ENCODE peak calls at places on chromosome 17, in four cellular contexts. A, E, T and B are unnamed samples.

GRCh38 chr17:35129154-35129972 is 7.9 kb downstream of the FNDC8 start:
- DNase-seq in E (no peak), T (no peak), A (no peak), B (no peak)

GRCh38 chr17:74987909-74988711 is 678 bp downstream of the CDR2L start:
- DNase-seq in E (no peak), T (no peak), A (peak; percentile 74), B (no peak)

GRCh38 chr17:40548982-40549680 is 16.1 kb downstream of the CCR7 start:
- DNase-seq in T (peak; percentile 96), E (no peak), A (peak; percentile 50), B (no peak)

GRCh38 chr17:57408064-57408811 is 151.9 kb downstream of the MSI2 start:
- DNase-seq in T (peak; percentile 86), A (no peak), E (no peak), B (no peak)

GRCh38 chr17:2061441-2061797 is 6.5 kb downstream of the HIC1 start:
- DNase-seq in T (no peak), A (no peak), E (no peak), B (no peak)

GRCh38 chr17:5837055-5837491 is 233.1 kb upstream of the WSCD1 start:
- DNase-seq in T (peak; percentile 66), E (no peak), A (no peak), B (peak; percentile 37)

GRCh38 chr17:2347805-2348685 is 10.7 kb downstream of the SGSM2 start:
- DNase-seq in T (peak; percentile 92), E (peak; percentile 89), A (peak; percentile 78), B (no peak)

GRCh38 chr17:29133146-29133713 is 47.0 kb downstream of the MYO18A start:
- DNase-seq in E (no peak), A (no peak), T (no peak), B (no peak)

GRCh38 chr17:47265983-47266541 is 12.4 kb downstream of the ITGB3 start:
- DNase-seq in A (no peak), T (peak; percentile 48), E (no peak), B (no peak)

GRCh38 chr17:57329380-57330214 is 73.3 kb downstream of the MSI2 start:
- DNase-seq in A (no peak), E (no peak), T (no peak), B (no peak)

GRCh38 chr17:13024526-13025263 is 6.9 kb upstream of the ELAC2 start:
- DNase-seq in A (peak; percentile 73), T (peak; percentile 55), E (peak; percentile 49), B (no peak)

GRCh38 chr17:47076171-47076570 is 97.1 kb upstream of the RPRML start:
- DNase-seq in A (no peak), E (no peak), T (no peak), B (no peak)

GRCh38 chr17:6914711-6915110 is 81.1 kb upstream of the ALOX12 start:
- DNase-seq in A (no peak), E (no peak), T (no peak), B (no peak)

GRCh38 chr17:7128174-7128573 is 13.6 kb upstream of the ASGR2 start:
- DNase-seq in A (no peak), T (no peak), E (no peak), B (no peak)

GRCh38 chr17:41404024-41404651 is 6.7 kb upstream of the KRT31 start:
- DNase-seq in E (no peak), A (no peak), T (peak; percentile 95), B (no peak)

GRCh38 chr17:17874478-17874877 is 37.7 kb upstream of the SREBF1 start:
- DNase-seq in A (no peak), E (no peak), T (no peak), B (no peak)

GRCh38 chr17:77381731-77382130 is 241.0 kb downstream of the SEC14L1 start:
- DNase-seq in T (no peak), A (no peak), E (no peak), B (no peak)

GRCh38 chr17:8887834-8888703 is 20.6 kb upstream of the PIK3R6 start:
- DNase-seq in A (no peak), T (peak; percentile 39), E (no peak), B (no peak)

GRCh38 chr17:21841839-21842238 is 149.5 kb downstream of the KCNJ18 start:
- DNase-seq in A (no peak), E (no peak), T (no peak), B (no peak)

GRCh38 chr17:30148376-30148775 is 31.8 kb downstream of the NSRP1 start:
- DNase-seq in T (no peak), E (no peak), A (no peak), B (no peak)

GRCh38 chr17:28545787-28546415 is 6.5 kb downstream of the UNC119 start:
- DNase-seq in A (no peak), T (no peak), E (no peak), B (no peak)

GRCh38 chr17:48155889-48156670 is 48.5 kb downstream of the SNX11 start:
- DNase-seq in A (no peak), E (no peak), T (no peak), B (no peak)

GRCh38 chr17:40061532-40062038 is 1.2 kb upstream of the THRA start:
- DNase-seq in A (no peak), E (no peak), T (no peak), B (no peak)

GRCh38 chr17:82874011-82874835 is 34.4 kb upstream of the ZNF750 start:
- DNase-seq in T (no peak), A (peak; percentile 86), E (no peak), B (no peak)
- TF ChIP-seq POLR2AphosphoS5 in T (no peak), A (no peak), E (no peak), B (peak; percentile 59)

GRCh38 chr17:65058151-65058550 is 1.6 kb upstream of the GNA13 start:
- DNase-seq in A (no peak), T (no peak), E (no peak), B (no peak)

GRCh38 chr17:65055708-65056638 is 567 bp downstream of the GNA13 start:
- DNase-seq in A (peak; percentile 55), T (peak; percentile 38), E (no peak), B (no peak)

GRCh38 chr17:65058615-65059014 is 2.1 kb upstream of the GNA13 start:
- DNase-seq in A (peak; percentile 11), E (no peak), T (no peak), B (no peak)

GRCh38 chr17:65055280-65055707 is 1.2 kb downstream of the GNA13 start:
- DNase-seq in A (no peak), T (no peak), E (no peak), B (no peak)

DNA sequence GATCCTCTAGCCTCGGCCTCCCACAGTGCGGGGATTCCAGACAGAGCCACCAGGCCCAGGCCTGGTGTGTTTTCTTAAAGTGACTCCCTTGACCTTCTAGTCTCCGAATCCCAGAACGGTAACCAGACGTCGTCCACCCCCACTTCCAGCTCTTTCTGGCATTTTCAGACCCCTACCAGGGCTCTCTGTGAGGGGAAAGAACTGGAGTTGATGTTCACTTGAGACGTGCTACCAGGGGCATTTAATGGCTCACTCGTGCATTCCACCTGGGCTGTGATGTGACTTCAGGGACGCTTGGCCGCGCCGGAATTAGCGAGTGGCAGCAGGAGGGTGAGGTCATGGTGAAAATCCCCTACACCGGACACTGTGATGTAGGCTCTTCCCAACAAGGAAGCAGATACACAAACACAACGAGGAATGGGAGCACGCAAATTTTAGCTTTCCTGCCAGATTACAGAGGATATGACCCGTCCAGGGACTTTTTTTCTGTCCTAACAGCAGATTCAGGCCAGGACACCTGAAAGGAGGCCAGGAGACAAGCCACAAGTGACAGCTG is 1.1 kb upstream of the GNA13 start:
- DNase-seq in E (no peak), T (no peak), A (peak; percentile 25), B (no peak)
- TF ChIP-seq POLR2A in E (no peak), T (no peak), A (no peak), B (no peak)

DNA sequence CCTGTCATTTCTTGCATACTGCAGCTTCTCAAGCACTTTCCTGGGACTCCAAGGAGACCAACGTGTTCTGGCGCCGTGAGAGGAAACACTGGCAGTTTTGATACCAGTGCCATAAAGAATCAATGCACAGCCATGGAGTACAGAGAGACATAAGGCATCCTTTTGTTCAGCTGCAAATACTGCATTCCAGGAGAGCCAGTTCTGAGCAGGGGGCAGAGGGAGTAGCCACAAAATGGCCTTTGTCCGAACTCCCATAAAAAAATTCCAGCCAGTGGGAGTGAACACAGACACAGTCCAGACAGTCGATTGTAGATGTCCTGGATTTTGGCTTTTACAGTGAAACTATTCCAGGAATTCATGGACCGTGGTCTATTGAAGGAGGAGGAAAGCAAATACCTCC is 36.2 kb upstream of the TEKT3 start:
- DNase-seq in A (no peak), T (peak; percentile 89), E (no peak), B (peak; percentile 71)
- TF ChIP-seq POLR2AphosphoS5 in A (no peak), T (no peak), E (no peak), B (no peak)

GRCh38 chr17:44385287-44386181 is 3.9 kb downstream of the ITGA2B start:
- DNase-seq in A (peak; percentile 85), E (peak; percentile 75), T (peak; percentile 65), B (no peak)
- TF ChIP-seq POLR2A in A (no peak), E (no peak), T (no peak), B (peak; percentile 47)

GRCh38 chr17:36601303-36602029 is at the start of gene MRM1:
- DNase-seq in A (peak; percentile 94), T (peak; percentile 86), E (peak; percentile 90), B (no peak)
- TF ChIP-seq POLR2AphosphoS5 in A (peak; percentile 56), T (peak; percentile 84), E (peak; percentile 68), B (peak; percentile 86)

DNA sequence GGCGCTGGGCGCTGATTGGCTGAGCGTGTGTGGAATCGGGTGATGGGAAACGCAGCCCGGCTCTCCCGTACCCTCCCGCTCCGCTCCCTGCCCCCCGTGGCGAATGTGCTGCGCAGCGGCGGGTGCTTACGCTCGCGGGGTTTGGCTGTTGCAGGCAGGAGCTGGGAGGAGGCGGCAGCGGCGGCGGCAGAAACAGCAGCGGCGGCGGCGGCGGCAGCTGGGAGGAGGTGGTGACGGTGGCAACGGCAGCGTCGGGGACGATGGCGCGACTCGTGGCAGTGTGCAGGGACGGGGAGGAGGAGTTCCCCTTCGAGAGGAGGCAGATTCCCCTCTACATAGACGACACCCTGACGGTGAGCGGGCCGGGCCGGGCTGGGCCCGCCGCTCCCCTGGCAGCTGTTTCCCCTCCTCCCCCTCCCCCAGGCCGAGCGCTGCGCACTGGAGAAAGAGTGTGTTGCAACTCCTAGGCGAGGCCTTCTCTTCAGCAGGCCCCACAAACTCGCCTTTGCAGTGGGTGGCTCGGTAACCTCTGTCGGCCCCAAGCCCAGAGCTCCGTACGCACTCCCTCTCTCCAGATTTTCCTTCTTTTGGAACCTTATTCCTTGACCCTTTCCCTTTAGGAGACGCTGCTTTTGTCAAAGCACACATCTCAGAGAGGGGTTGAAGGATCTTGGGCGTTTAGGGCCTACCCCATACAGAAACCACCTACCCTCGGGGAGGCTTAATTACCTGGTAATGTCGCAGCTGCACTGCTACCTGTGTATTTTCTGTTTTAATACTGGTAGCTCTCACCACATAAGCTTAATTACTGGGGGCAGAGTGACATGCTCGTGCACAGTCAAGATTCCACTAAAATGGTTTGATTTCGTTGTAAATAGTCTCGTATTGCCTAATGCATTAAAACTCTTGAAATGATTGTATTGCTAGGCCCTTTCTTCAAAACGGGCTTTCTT is 1.0 kb downstream of the GGNBP2 start:
- DNase-seq in A (peak; percentile 97), E (peak; percentile 94), T (peak; percentile 91), B (no peak)
- TF ChIP-seq POLR2A in A (no peak), E (peak; percentile 64), T (peak; percentile 65), B (peak; percentile 56)